ENCODE peak calls at places on chromosomes 11 and 22, in nine cellular contexts. O, G, J, C, L, A, R, F and S are unnamed samples.

GRCh38 chr11:119377961-119378667 is 3.4 kb downstream of the USP2 start:
- DNase-seq in G (no peak), C (peak; percentile 17), J (no peak), A (no peak), F (no peak), O (no peak), R (peak; percentile 96), L (no peak), S (peak; percentile 38)

GRCh38 chr11:75718406-75719088 is 909 bp downstream of the MOGAT2 start:
- DNase-seq in G (no peak), A (no peak), J (no peak), C (no peak), L (peak; percentile 65), O (no peak), F (no peak), R (no peak), S (no peak)

GRCh38 chr22:35971418-35972119 is 57.1 kb downstream of the RBFOX2 start:
- DNase-seq in F (no peak), R (no peak), L (no peak), C (no peak), G (peak; percentile 92), J (no peak), A (peak; percentile 29), O (no peak), S (no peak)

GRCh38 chr11:1838426-1839131 is at the start of gene TNNI2:
- DNase-seq in C (peak; percentile 77), F (no peak), R (no peak), G (no peak), A (no peak), O (no peak), L (no peak), J (peak; percentile 22), S (no peak)

GRCh38 chr22:25709758-25710157 is 32.2 kb upstream of the MYO18B start:
- DNase-seq in A (no peak), C (no peak), L (no peak), O (peak; percentile 16), G (no peak), R (no peak), F (no peak), J (no peak), S (no peak)

GRCh38 chr11:86758171-86758570 is 42.2 kb upstream of the PRSS23 start:
- DNase-seq in L (no peak), O (no peak), F (no peak), A (no peak), J (no peak), G (no peak), C (no peak), R (no peak), S (no peak)

GRCh38 chr22:31133911-31134310 is 6.4 kb downstream of the PLA2G3 start:
- DNase-seq in R (no peak), L (no peak), F (no peak), C (no peak), A (no peak), J (no peak), G (no peak), O (no peak), S (no peak)

GRCh38 chr11:70443043-70444030 is 45.0 kb downstream of the CTTN start:
- DNase-seq in C (peak; percentile 51), F (no peak), L (no peak), A (no peak), O (no peak), R (peak; percentile 39), G (no peak), J (no peak), S (peak; percentile 45)

GRCh38 chr22:22020425-22020852 is 37.9 kb upstream of the TOP3B start:
- DNase-seq in L (no peak), R (no peak), C (no peak), A (no peak), O (no peak), J (no peak), F (no peak), G (no peak), S (no peak)

GRCh38 chr11:78465169-78465942 is 47.7 kb upstream of the GAB2 start:
- DNase-seq in C (peak; percentile 55), F (peak; percentile 77), L (no peak), G (no peak), O (peak; percentile 32), A (no peak), J (no peak), R (no peak), S (no peak)

GRCh38 chr11:59174664-59175033 is 2.7 kb downstream of the DTX4 start:
- DNase-seq in O (no peak), L (no peak), G (peak; percentile 39), R (no peak), J (no peak), C (no peak), A (no peak), F (no peak), S (no peak)

GRCh38 chr22:19431641-19432091 is at the start of gene HIRA:
- DNase-seq in A (peak; percentile 85), C (peak; percentile 96), F (peak; percentile 91), O (peak; percentile 93), R (peak; percentile 93), J (peak; percentile 83), L (peak; percentile 71), G (peak; percentile 77), S (peak; percentile 93)

GRCh38 chr11:132056689-132057088 is 686.3 kb downstream of the NTM start:
- DNase-seq in C (no peak), O (no peak), F (no peak), R (no peak), G (peak; percentile 96), L (no peak), A (no peak), J (no peak), S (no peak)
- H3K36me3 ChIP-seq in C (no peaks in the 10 kb centered on the region), O (no peaks in the 10 kb centered on the region), F (no peaks in the 10 kb centered on the region), R (no peaks in the 10 kb centered on the region), G (no peaks in the 10 kb centered on the region), L (no peaks in the 10 kb centered on the region), A (no peaks in the 10 kb centered on the region), J (no peaks in the 10 kb centered on the region), S (no peaks in the 10 kb centered on the region)

DNA sequence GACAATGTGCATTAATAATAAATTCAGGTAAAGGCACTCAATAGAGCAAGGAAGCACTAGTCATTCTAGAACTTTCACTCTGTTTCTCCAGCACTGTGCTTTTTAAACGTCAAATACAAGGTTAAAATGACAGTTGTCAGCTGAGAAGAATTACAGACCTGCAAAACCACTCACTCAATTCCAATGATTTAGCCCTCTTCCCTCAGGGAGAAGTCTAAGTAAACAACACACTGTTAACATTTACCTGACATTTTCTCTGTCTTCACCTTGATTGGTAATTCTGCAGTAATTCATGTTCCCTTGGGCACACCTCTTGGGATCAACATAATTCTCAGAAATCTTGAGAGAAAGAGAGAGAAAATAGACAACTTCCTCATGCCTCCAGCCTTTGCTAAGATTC is 517.0 kb upstream of the FAT3 start:
- DNase-seq in L (no peak), O (no peak), C (no peak), F (no peak), R (no peak), J (no peak), G (no peak), A (no peak), S (no peak)
- H3K36me3 ChIP-seq in L (no peaks in the 10 kb centered on the region), O (no peaks in the 10 kb centered on the region), C (no peaks in the 10 kb centered on the region), F (no peaks in the 10 kb centered on the region), R (no peaks in the 10 kb centered on the region), J (no peaks in the 10 kb centered on the region), G (no peaks in the 10 kb centered on the region), A (no peaks in the 10 kb centered on the region), S (no peaks in the 10 kb centered on the region)

GRCh38 chr22:49904040-49904369 is 14.2 kb downstream of the ALG12 start:
- DNase-seq in L (no peak), F (no peak), A (no peak), R (peak; percentile 22), G (no peak), C (no peak), O (no peak), J (no peak), S (peak; percentile 65)

GRCh38 chr22:49903322-49904039 is 14.8 kb downstream of the ALG12 start:
- DNase-seq in R (peak; percentile 32), L (no peak), C (no peak), F (no peak), A (no peak), O (no peak), J (no peak), G (no peak), S (peak; percentile 42)

GRCh38 chr22:49906799-49907290 is 11.4 kb downstream of the ALG12 start:
- DNase-seq in R (peak; percentile 29), A (no peak), L (no peak), F (no peak), C (no peak), O (no peak), G (no peak), J (no peak), S (peak; percentile 57)

GRCh38 chr22:49906071-49906798 is 12.0 kb downstream of the ALG12 start:
- DNase-seq in A (no peak), O (no peak), L (no peak), R (peak; percentile 35), C (no peak), J (no peak), F (no peak), G (no peak), S (peak; percentile 60)

GRCh38 chr22:49905465-49905864 is 12.8 kb downstream of the ALG12 start:
- DNase-seq in J (no peak), L (no peak), C (no peak), R (peak; percentile 37), F (no peak), O (no peak), G (no peak), A (no peak), S (no peak)
- H3K36me3 ChIP-seq in J (peaks cover 8% of the 10 kb centered on the region), L (peaks cover 10% of the 10 kb centered on the region), C (peaks cover 100% of the 10 kb centered on the region), R (peaks cover 24% of the 10 kb centered on the region), F (peaks cover 31% of the 10 kb centered on the region), O (peaks cover 26% of the 10 kb centered on the region), G (peaks cover 19% of the 10 kb centered on the region), A (peaks cover 88% of the 10 kb centered on the region), S (peaks cover 66% of the 10 kb centered on the region)

GRCh38 chr11:66529655-66530054 is 16.2 kb downstream of the ZDHHC24 start:
- DNase-seq in L (no peak), G (no peak), O (no peak), A (no peak), J (no peak), F (no peak), R (no peak), C (peak; percentile 49), S (no peak)

GRCh38 chr11:66531841-66532240 is 14.0 kb downstream of the ZDHHC24 start:
- DNase-seq in G (no peak), L (no peak), R (no peak), A (no peak), O (no peak), J (no peak), F (no peak), C (peak; percentile 60), S (no peak)

GRCh38 chr11:66524304-66525040 is 14.0 kb downstream of the BBS1 start:
- DNase-seq in F (no peak), L (no peak), G (no peak), O (no peak), J (no peak), C (no peak), A (no peak), R (no peak), S (no peak)

GRCh38 chr11:66530927-66531722 is 14.7 kb downstream of the ZDHHC24 start:
- DNase-seq in G (no peak), O (no peak), F (no peak), R (no peak), J (no peak), C (peak; percentile 49), A (no peak), L (no peak), S (no peak)

DNA sequence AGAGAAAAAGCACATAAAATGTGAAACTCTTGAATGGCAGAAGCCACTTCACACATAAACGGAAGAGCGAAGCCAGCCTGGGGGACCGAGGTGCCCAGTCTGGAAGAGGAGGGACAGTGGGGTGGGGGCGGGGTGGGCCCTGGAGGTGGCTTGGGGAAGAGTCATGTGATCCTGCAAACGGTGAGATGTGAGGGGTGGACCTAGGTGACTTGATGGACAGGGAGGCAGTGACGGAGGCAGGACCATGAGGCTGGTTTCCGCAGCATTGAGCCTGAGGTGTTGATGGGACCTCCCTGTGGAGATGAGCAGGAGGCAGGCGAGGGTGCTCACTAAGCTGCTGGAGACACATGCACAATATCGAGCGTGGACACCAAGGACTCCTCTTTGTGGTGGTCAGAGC is 16.8 kb downstream of the ZDHHC24 start:
- DNase-seq in J (no peak), G (no peak), O (no peak), R (peak; percentile 73), L (no peak), C (peak; percentile 17), A (no peak), F (no peak), S (no peak)
- H3K36me3 ChIP-seq in J (no peaks in the 10 kb centered on the region), G (no peaks in the 10 kb centered on the region), O (no peaks in the 10 kb centered on the region), R (no peaks in the 10 kb centered on the region), L (no peaks in the 10 kb centered on the region), C (peaks cover 53% of the 10 kb centered on the region), A (peaks cover 38% of the 10 kb centered on the region), F (peaks cover 2% of the 10 kb centered on the region), S (peaks cover 32% of the 10 kb centered on the region)